ENCODE peak calls at places on chromosomes 3 and 15, in six cellular contexts. One of them, this sample, is unnamed.

GRCh38 chr15:42591238-42591936 is 16.0 kb downstream of the STARD9 start:
- DNase-seq in AG09309: no peak
- DNase-seq in stimulated activated CD4-positive, alpha-beta T cell treated with anti-CD3 and anti-CD28 coated beads, Interleukin-12 subunit alpha, Interleukin-12 subunit beta, amount 100 ng/mL, for 24 hours: no peak
- DNase-seq in LHCN-M2: peak; percentile 67
- DNase-seq in HT-29: peak; percentile 55
- DNase-seq in epithelial cell of esophagus: peak; percentile 16
- DNase-seq in this sample: no peak

GRCh38 chr3:107260221-107260620 is 117.0 kb upstream of the CCDC54 start:
- DNase-seq in AG09309: no peak
- DNase-seq in LHCN-M2: no peak
- DNase-seq in HT-29: no peak
- DNase-seq in stimulated activated CD4-positive, alpha-beta T cell treated with anti-CD3 and anti-CD28 coated beads, Interleukin-12 subunit alpha, Interleukin-12 subunit beta, amount 100 ng/mL, for 24 hours: no peak
- DNase-seq in epithelial cell of esophagus: no peak
- DNase-seq in this sample: no peak

GRCh38 chr15:64146885-64147681 is 4.4 kb upstream of the SNX22 start:
- DNase-seq in HT-29: no peak
- DNase-seq in LHCN-M2: no peak
- DNase-seq in AG09309: no peak
- DNase-seq in epithelial cell of esophagus: no peak
- DNase-seq in stimulated activated CD4-positive, alpha-beta T cell treated with anti-CD3 and anti-CD28 coated beads, Interleukin-12 subunit alpha, Interleukin-12 subunit beta, amount 100 ng/mL, for 24 hours: no peak
- DNase-seq in this sample: no peak

GRCh38 chr3:38555149-38555840 is 59.2 kb downstream of the EXOG start:
- DNase-seq in HT-29: no peak
- DNase-seq in AG09309: no peak
- DNase-seq in LHCN-M2: no peak
- DNase-seq in epithelial cell of esophagus: no peak
- DNase-seq in stimulated activated CD4-positive, alpha-beta T cell treated with anti-CD3 and anti-CD28 coated beads, Interleukin-12 subunit alpha, Interleukin-12 subunit beta, amount 100 ng/mL, for 24 hours: no peak
- DNase-seq in this sample: no peak

GRCh38 chr3:14000556-14000955 is 120.7 kb upstream of the WNT7A start:
- DNase-seq in HT-29: no peak
- DNase-seq in stimulated activated CD4-positive, alpha-beta T cell treated with anti-CD3 and anti-CD28 coated beads, Interleukin-12 subunit alpha, Interleukin-12 subunit beta, amount 100 ng/mL, for 24 hours: no peak
- DNase-seq in epithelial cell of esophagus: peak; percentile 50
- DNase-seq in LHCN-M2: no peak
- DNase-seq in AG09309: no peak
- DNase-seq in this sample: no peak

GRCh38 chr15:90001683-90002427 is 731 bp downstream of the ZNF710 start:
- DNase-seq in LHCN-M2: peak; percentile 66
- DNase-seq in stimulated activated CD4-positive, alpha-beta T cell treated with anti-CD3 and anti-CD28 coated beads, Interleukin-12 subunit alpha, Interleukin-12 subunit beta, amount 100 ng/mL, for 24 hours: peak; percentile 53
- DNase-seq in epithelial cell of esophagus: peak; percentile 51
- DNase-seq in AG09309: no peak
- DNase-seq in HT-29: peak; percentile 59
- DNase-seq in this sample: peak; percentile 77

GRCh38 chr3:126483321-126483761 is 7.7 kb upstream of the ZXDC start:
- DNase-seq in stimulated activated CD4-positive, alpha-beta T cell treated with anti-CD3 and anti-CD28 coated beads, Interleukin-12 subunit alpha, Interleukin-12 subunit beta, amount 100 ng/mL, for 24 hours: no peak
- DNase-seq in HT-29: no peak
- DNase-seq in epithelial cell of esophagus: no peak
- DNase-seq in AG09309: no peak
- DNase-seq in LHCN-M2: no peak
- DNase-seq in this sample: no peak

GRCh38 chr3:30203301-30203700 is 403.1 kb upstream of the TGFBR2 start:
- DNase-seq in AG09309: peak; percentile 28
- DNase-seq in LHCN-M2: peak; percentile 66
- DNase-seq in epithelial cell of esophagus: peak; percentile 30
- DNase-seq in stimulated activated CD4-positive, alpha-beta T cell treated with anti-CD3 and anti-CD28 coated beads, Interleukin-12 subunit alpha, Interleukin-12 subunit beta, amount 100 ng/mL, for 24 hours: no peak
- DNase-seq in HT-29: no peak
- DNase-seq in this sample: no peak

GRCh38 chr3:104588442-104588841 is 778.3 kb upstream of the ALCAM start:
- DNase-seq in stimulated activated CD4-positive, alpha-beta T cell treated with anti-CD3 and anti-CD28 coated beads, Interleukin-12 subunit alpha, Interleukin-12 subunit beta, amount 100 ng/mL, for 24 hours: no peak
- DNase-seq in epithelial cell of esophagus: no peak
- DNase-seq in LHCN-M2: no peak
- DNase-seq in AG09309: no peak
- DNase-seq in HT-29: no peak
- DNase-seq in this sample: no peak

GRCh38 chr15:78620839-78621421 is at the start of gene CHRNA3:
- DNase-seq in epithelial cell of esophagus: no peak
- DNase-seq in LHCN-M2: no peak
- DNase-seq in HT-29: no peak
- DNase-seq in AG09309: no peak
- DNase-seq in stimulated activated CD4-positive, alpha-beta T cell treated with anti-CD3 and anti-CD28 coated beads, Interleukin-12 subunit alpha, Interleukin-12 subunit beta, amount 100 ng/mL, for 24 hours: no peak
- DNase-seq in this sample: no peak

GRCh38 chr3:122957707-122958210 is 69.8 kb downstream of the SEMA5B start:
- DNase-seq in HT-29: no peak
- DNase-seq in LHCN-M2: no peak
- DNase-seq in epithelial cell of esophagus: no peak
- DNase-seq in AG09309: no peak
- DNase-seq in stimulated activated CD4-positive, alpha-beta T cell treated with anti-CD3 and anti-CD28 coated beads, Interleukin-12 subunit alpha, Interleukin-12 subunit beta, amount 100 ng/mL, for 24 hours: no peak
- DNase-seq in this sample: no peak

GRCh38 chr3:13579089-13579488 is 30.2 kb downstream of the FBLN2 start:
- DNase-seq in stimulated activated CD4-positive, alpha-beta T cell treated with anti-CD3 and anti-CD28 coated beads, Interleukin-12 subunit alpha, Interleukin-12 subunit beta, amount 100 ng/mL, for 24 hours: no peak
- DNase-seq in LHCN-M2: peak; percentile 48
- DNase-seq in epithelial cell of esophagus: peak; percentile 79
- DNase-seq in HT-29: no peak
- DNase-seq in AG09309: peak; percentile 86
- DNase-seq in this sample: no peak

GRCh38 chr3:73405853-73406252 is 218.9 kb downstream of the PDZRN3 start:
- DNase-seq in LHCN-M2: peak; percentile 7
- DNase-seq in HT-29: no peak
- DNase-seq in AG09309: peak; percentile 11
- DNase-seq in epithelial cell of esophagus: no peak
- DNase-seq in stimulated activated CD4-positive, alpha-beta T cell treated with anti-CD3 and anti-CD28 coated beads, Interleukin-12 subunit alpha, Interleukin-12 subunit beta, amount 100 ng/mL, for 24 hours: no peak
- DNase-seq in this sample: no peak

GRCh38 chr15:67100808-67101581 is 35.6 kb downstream of the SMAD3 start:
- DNase-seq in AG09309: no peak
- DNase-seq in stimulated activated CD4-positive, alpha-beta T cell treated with anti-CD3 and anti-CD28 coated beads, Interleukin-12 subunit alpha, Interleukin-12 subunit beta, amount 100 ng/mL, for 24 hours: peak; percentile 57
- DNase-seq in LHCN-M2: no peak
- DNase-seq in HT-29: no peak
- DNase-seq in epithelial cell of esophagus: no peak
- DNase-seq in this sample: no peak

GRCh38 chr3:25938566-25939325 is 148.9 kb downstream of the OXSM start:
- DNase-seq in HT-29: no peak
- DNase-seq in AG09309: no peak
- DNase-seq in stimulated activated CD4-positive, alpha-beta T cell treated with anti-CD3 and anti-CD28 coated beads, Interleukin-12 subunit alpha, Interleukin-12 subunit beta, amount 100 ng/mL, for 24 hours: no peak
- DNase-seq in LHCN-M2: no peak
- DNase-seq in epithelial cell of esophagus: no peak
- DNase-seq in this sample: no peak

GRCh38 chr3:190384241-190384863 is 3.6 kb upstream of the CLDN16 start:
- DNase-seq in epithelial cell of esophagus: peak; percentile 93
- DNase-seq in AG09309: no peak
- DNase-seq in HT-29: peak; percentile 93
- DNase-seq in LHCN-M2: peak; percentile 78
- DNase-seq in stimulated activated CD4-positive, alpha-beta T cell treated with anti-CD3 and anti-CD28 coated beads, Interleukin-12 subunit alpha, Interleukin-12 subunit beta, amount 100 ng/mL, for 24 hours: no peak
- DNase-seq in this sample: no peak

GRCh38 chr3:98817546-98817945 is 54.4 kb downstream of the ST3GAL6 start:
- DNase-seq in AG09309: no peak
- DNase-seq in stimulated activated CD4-positive, alpha-beta T cell treated with anti-CD3 and anti-CD28 coated beads, Interleukin-12 subunit alpha, Interleukin-12 subunit beta, amount 100 ng/mL, for 24 hours: no peak
- DNase-seq in HT-29: peak; percentile 86
- DNase-seq in epithelial cell of esophagus: peak; percentile 57
- DNase-seq in LHCN-M2: peak; percentile 57
- DNase-seq in this sample: no peak

GRCh38 chr3:61701019-61701418 is 139.6 kb downstream of the PTPRG start:
- DNase-seq in stimulated activated CD4-positive, alpha-beta T cell treated with anti-CD3 and anti-CD28 coated beads, Interleukin-12 subunit alpha, Interleukin-12 subunit beta, amount 100 ng/mL, for 24 hours: no peak
- DNase-seq in LHCN-M2: no peak
- DNase-seq in epithelial cell of esophagus: peak; percentile 91
- DNase-seq in HT-29: no peak
- DNase-seq in AG09309: no peak
- DNase-seq in this sample: no peak

GRCh38 chr3:161197855-161198836 is 23.0 kb upstream of the NMD3 start:
- DNase-seq in HT-29: no peak
- DNase-seq in stimulated activated CD4-positive, alpha-beta T cell treated with anti-CD3 and anti-CD28 coated beads, Interleukin-12 subunit alpha, Interleukin-12 subunit beta, amount 100 ng/mL, for 24 hours: no peak
- DNase-seq in AG09309: no peak
- DNase-seq in epithelial cell of esophagus: no peak
- DNase-seq in LHCN-M2: no peak
- DNase-seq in this sample: no peak

GRCh38 chr3:174986685-174987084 is 127.6 kb downstream of the NAALADL2 start:
- DNase-seq in stimulated activated CD4-positive, alpha-beta T cell treated with anti-CD3 and anti-CD28 coated beads, Interleukin-12 subunit alpha, Interleukin-12 subunit beta, amount 100 ng/mL, for 24 hours: no peak
- DNase-seq in AG09309: no peak
- DNase-seq in HT-29: peak; percentile 8
- DNase-seq in LHCN-M2: peak; percentile 31
- DNase-seq in epithelial cell of esophagus: no peak
- DNase-seq in this sample: no peak

This sample was measured in cardiac septum.